ENCODE peak calls at places on chromosomes 3 and 15, in six cellular contexts. One of them, this sample, is unnamed.

GRCh38 chr15:70267879-70268278 is 170.2 kb upstream of the TLE3 start:
- DNase-seq in A549: no peak
- DNase-seq in K562: no peak
- DNase-seq in HepG2: no peak
- DNase-seq in GM12878: no peak
- DNase-seq in endothelial cell of umbilical vein: no peak
- DNase-seq in this sample: peak

GRCh38 chr3:65406470-65406869 is 632.2 kb downstream of the MAGI1 start:
- DNase-seq in endothelial cell of umbilical vein: no peak
- DNase-seq in GM12878: no peak
- DNase-seq in A549: peak
- DNase-seq in HepG2: peak
- DNase-seq in K562: no peak
- DNase-seq in this sample: peak

GRCh38 chr3:107999215-107999775 is 91.5 kb downstream of the CD47 start:
- DNase-seq in GM12878: no peak
- DNase-seq in HepG2: no peak
- DNase-seq in K562: no peak
- DNase-seq in endothelial cell of umbilical vein: no peak
- DNase-seq in A549: peak
- DNase-seq in this sample: no peak

GRCh38 chr3:160478338-160478737 is 28.8 kb upstream of the TRIM59 start:
- DNase-seq in A549: no peak
- DNase-seq in HepG2: no peak
- DNase-seq in GM12878: no peak
- DNase-seq in endothelial cell of umbilical vein: no peak
- DNase-seq in K562: no peak
- DNase-seq in this sample: no peak

GRCh38 chr15:59688383-59688887 is 685 bp downstream of the BNIP2 start:
- DNase-seq in HepG2: peak
- DNase-seq in endothelial cell of umbilical vein: peak
- DNase-seq in A549: peak
- DNase-seq in GM12878: peak
- DNase-seq in K562: no peak
- DNase-seq in this sample: peak

GRCh38 chr15:84747423-84748273 is 744 bp upstream of the ZNF592 start:
- DNase-seq in endothelial cell of umbilical vein: peak
- DNase-seq in HepG2: peak
- DNase-seq in GM12878: no peak
- DNase-seq in K562: peak
- DNase-seq in A549: peak
- DNase-seq in this sample: peak

GRCh38 chr3:160006282-160007163 is 17.9 kb downstream of the IL12A start:
- DNase-seq in A549: peak
- DNase-seq in GM12878: no peak
- DNase-seq in K562: peak
- DNase-seq in endothelial cell of umbilical vein: peak
- DNase-seq in HepG2: peak
- DNase-seq in this sample: peak

GRCh38 chr3:197600796-197601565 is 45.2 kb upstream of the BDH1 start:
- DNase-seq in endothelial cell of umbilical vein: no peak
- DNase-seq in K562: no peak
- DNase-seq in GM12878: no peak
- DNase-seq in A549: no peak
- DNase-seq in HepG2: no peak
- DNase-seq in this sample: no peak

GRCh38 chr3:58013099-58013498 is 4.9 kb downstream of the FLNB start:
- DNase-seq in K562: no peak
- DNase-seq in A549: no peak
- DNase-seq in GM12878: no peak
- DNase-seq in HepG2: no peak
- DNase-seq in endothelial cell of umbilical vein: no peak
- DNase-seq in this sample: no peak

GRCh38 chr3:49616491-49616941 is 57.6 kb upstream of the APEH start:
- DNase-seq in HepG2: no peak
- DNase-seq in GM12878: no peak
- DNase-seq in A549: no peak
- DNase-seq in K562: no peak
- DNase-seq in endothelial cell of umbilical vein: no peak
- DNase-seq in this sample: no peak

GRCh38 chr15:98899266-98900021 is 108.1 kb downstream of the PGPEP1L start:
- DNase-seq in endothelial cell of umbilical vein: no peak
- DNase-seq in HepG2: no peak
- DNase-seq in K562: no peak
- DNase-seq in A549: no peak
- DNase-seq in GM12878: no peak
- DNase-seq in this sample: peak

GRCh38 chr3:179896507-179896906 is 140.2 kb downstream of the PEX5L start:
- DNase-seq in A549: no peak
- DNase-seq in GM12878: no peak
- DNase-seq in HepG2: no peak
- DNase-seq in endothelial cell of umbilical vein: no peak
- DNase-seq in K562: no peak
- DNase-seq in this sample: no peak
- TF ChIP-seq MYC in A549: no peak
- TF ChIP-seq MYC in GM12878: no peak
- TF ChIP-seq MYC in HepG2: no peak
- TF ChIP-seq MYC in endothelial cell of umbilical vein: no peak
- TF ChIP-seq MYC in K562: no peak
- TF ChIP-seq MYC in this sample: no peak

GRCh38 chr15:25693321-25694237 is 169.5 kb downstream of the ATP10A start:
- DNase-seq in A549: peak
- DNase-seq in GM12878: no peak
- DNase-seq in K562: peak
- DNase-seq in endothelial cell of umbilical vein: no peak
- DNase-seq in HepG2: peak
- DNase-seq in this sample: peak

GRCh38 chr15:25691544-25692430 is 171.3 kb downstream of the ATP10A start:
- DNase-seq in K562: no peak
- DNase-seq in HepG2: no peak
- DNase-seq in A549: no peak
- DNase-seq in GM12878: no peak
- DNase-seq in endothelial cell of umbilical vein: no peak
- DNase-seq in this sample: peak

GRCh38 chr15:25695875-25696760 is 167.0 kb downstream of the ATP10A start:
- DNase-seq in GM12878: no peak
- DNase-seq in HepG2: no peak
- DNase-seq in endothelial cell of umbilical vein: no peak
- DNase-seq in A549: no peak
- DNase-seq in K562: no peak
- DNase-seq in this sample: no peak

GRCh38 chr15:25694823-25695312 is 168.3 kb downstream of the ATP10A start:
- DNase-seq in K562: no peak
- DNase-seq in GM12878: no peak
- DNase-seq in A549: no peak
- DNase-seq in HepG2: no peak
- DNase-seq in endothelial cell of umbilical vein: no peak
- DNase-seq in this sample: no peak

DNA sequence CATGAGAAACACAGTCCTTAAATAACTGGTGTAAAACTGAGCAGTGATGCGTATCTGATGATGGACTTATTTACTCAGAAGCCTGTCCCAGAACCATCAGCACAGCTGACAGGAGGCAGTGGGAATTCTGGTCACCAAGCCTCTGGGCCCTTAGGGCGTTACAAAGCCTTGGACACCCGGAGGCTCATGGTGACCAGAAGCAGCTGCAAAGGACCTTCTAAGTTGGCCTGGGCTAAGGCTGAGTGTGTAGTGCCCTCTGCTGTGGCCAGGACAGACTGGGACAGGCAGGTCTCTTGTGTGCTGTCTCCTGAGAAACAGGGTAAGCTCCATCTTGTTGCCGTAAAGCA is 168.9 kb downstream of the ATP10A start:
- DNase-seq in HepG2: no peak
- DNase-seq in A549: no peak
- DNase-seq in GM12878: no peak
- DNase-seq in endothelial cell of umbilical vein: no peak
- DNase-seq in K562: no peak
- DNase-seq in this sample: no peak
- TF ChIP-seq CTCF in HepG2: no peak
- TF ChIP-seq CTCF in A549: no peak
- TF ChIP-seq CTCF in GM12878: no peak
- TF ChIP-seq CTCF in endothelial cell of umbilical vein: no peak
- TF ChIP-seq CTCF in K562: no peak
- TF ChIP-seq CTCF in this sample: no peak

DNA sequence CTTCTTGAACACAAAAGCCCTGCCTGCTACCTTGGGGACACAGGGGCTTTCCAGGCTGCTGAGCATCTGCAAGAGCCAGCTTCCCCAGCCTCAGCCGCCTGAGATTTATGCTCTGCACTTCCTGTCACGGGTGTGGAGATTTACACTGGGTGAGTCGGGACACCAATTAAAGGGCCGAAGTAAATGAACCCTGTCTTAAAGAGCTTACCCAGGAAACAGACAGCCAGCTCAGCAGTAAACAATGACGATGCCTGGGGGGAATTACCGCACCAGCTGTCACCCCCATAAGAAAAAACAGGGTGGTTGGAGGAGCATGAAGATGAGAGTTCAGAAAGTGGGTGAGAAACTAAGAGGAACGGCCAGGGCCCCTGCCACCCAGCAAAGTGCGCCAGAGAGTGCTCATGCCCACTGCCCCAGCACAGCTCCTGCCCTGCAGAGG is 37.5 kb upstream of the IQSEC1 start:
- DNase-seq in endothelial cell of umbilical vein: no peak
- DNase-seq in GM12878: peak
- DNase-seq in K562: no peak
- DNase-seq in A549: no peak
- DNase-seq in HepG2: no peak
- DNase-seq in this sample: no peak
- TF ChIP-seq MYC in endothelial cell of umbilical vein: no peak
- TF ChIP-seq MYC in GM12878: no peak
- TF ChIP-seq MYC in K562: no peak
- TF ChIP-seq MYC in A549: no peak
- TF ChIP-seq MYC in HepG2: no peak
- TF ChIP-seq MYC in this sample: no peak

GRCh38 chr15:45664451-45664850 is 29.6 kb downstream of the SQOR start:
- DNase-seq in A549: no peak
- DNase-seq in endothelial cell of umbilical vein: no peak
- DNase-seq in K562: no peak
- DNase-seq in GM12878: no peak
- DNase-seq in HepG2: no peak
- DNase-seq in this sample: peak

GRCh38 chr15:45667002-45667401 is 32.2 kb downstream of the SQOR start:
- DNase-seq in endothelial cell of umbilical vein: no peak
- DNase-seq in A549: no peak
- DNase-seq in HepG2: no peak
- DNase-seq in GM12878: no peak
- DNase-seq in K562: no peak
- DNase-seq in this sample: no peak

GRCh38 chr15:45665261-45665660 is 30.4 kb downstream of the SQOR start:
- DNase-seq in endothelial cell of umbilical vein: no peak
- DNase-seq in GM12878: no peak
- DNase-seq in A549: no peak
- DNase-seq in K562: no peak
- DNase-seq in HepG2: no peak
- DNase-seq in this sample: no peak

GRCh38 chr15:45668386-45668785 is 33.6 kb downstream of the SQOR start:
- DNase-seq in HepG2: no peak
- DNase-seq in GM12878: no peak
- DNase-seq in A549: no peak
- DNase-seq in K562: no peak
- DNase-seq in endothelial cell of umbilical vein: no peak
- DNase-seq in this sample: no peak

GRCh38 chr15:45666119-45666875 is 31.5 kb downstream of the SQOR start:
- DNase-seq in A549: no peak
- DNase-seq in endothelial cell of umbilical vein: no peak
- DNase-seq in HepG2: no peak
- DNase-seq in GM12878: no peak
- DNase-seq in K562: no peak
- DNase-seq in this sample: no peak
- TF ChIP-seq CTCF in A549: peak
- TF ChIP-seq CTCF in endothelial cell of umbilical vein: no peak
- TF ChIP-seq CTCF in HepG2: no peak
- TF ChIP-seq CTCF in GM12878: no peak
- TF ChIP-seq CTCF in K562: no peak
- TF ChIP-seq CTCF in this sample: no peak

DNA sequence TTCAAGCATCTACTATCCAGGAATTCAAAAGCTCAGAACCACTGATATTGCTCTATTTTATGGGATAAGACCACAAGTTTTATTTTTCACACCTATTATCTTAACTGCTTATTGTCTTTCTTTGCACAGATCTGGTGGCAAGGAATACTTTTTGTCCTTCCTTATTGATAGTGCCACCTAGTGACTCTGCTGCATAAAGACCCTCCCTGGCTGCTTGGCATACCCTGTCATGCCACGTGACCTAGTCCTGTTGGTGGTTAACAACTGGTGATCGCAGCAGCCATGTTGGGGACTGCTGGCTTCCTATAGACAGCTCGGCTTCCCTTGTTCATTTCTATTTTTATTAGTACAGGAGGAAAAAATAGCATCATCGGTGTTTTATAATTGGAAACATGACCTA is 236.3 kb downstream of the MEX3B start:
- DNase-seq in A549: peak
- DNase-seq in HepG2: peak
- DNase-seq in endothelial cell of umbilical vein: peak
- DNase-seq in GM12878: no peak
- DNase-seq in K562: no peak
- DNase-seq in this sample: peak
- TF ChIP-seq MYC in A549: no peak
- TF ChIP-seq MYC in HepG2: no peak
- TF ChIP-seq MYC in endothelial cell of umbilical vein: no peak
- TF ChIP-seq MYC in GM12878: no peak
- TF ChIP-seq MYC in K562: no peak
- TF ChIP-seq MYC in this sample: no peak

GRCh38 chr3:24640330-24640877 is 145.8 kb upstream of the THRB start:
- DNase-seq in HepG2: peak
- DNase-seq in endothelial cell of umbilical vein: peak
- DNase-seq in GM12878: no peak
- DNase-seq in K562: peak
- DNase-seq in A549: peak
- DNase-seq in this sample: peak
- TF ChIP-seq CTCF in HepG2: peak
- TF ChIP-seq CTCF in endothelial cell of umbilical vein: peak
- TF ChIP-seq CTCF in GM12878: peak
- TF ChIP-seq CTCF in K562: peak
- TF ChIP-seq CTCF in A549: peak
- TF ChIP-seq CTCF in this sample: peak

GRCh38 chr3:101816215-101817149 is 32.8 kb upstream of the NFKBIZ start:
- DNase-seq in GM12878: no peak
- DNase-seq in HepG2: no peak
- DNase-seq in A549: no peak
- DNase-seq in K562: no peak
- DNase-seq in endothelial cell of umbilical vein: peak
- DNase-seq in this sample: no peak

GRCh38 chr3:101814835-101815234 is 34.5 kb upstream of the NFKBIZ start:
- DNase-seq in K562: no peak
- DNase-seq in endothelial cell of umbilical vein: no peak
- DNase-seq in HepG2: peak
- DNase-seq in GM12878: no peak
- DNase-seq in A549: no peak
- DNase-seq in this sample: no peak

GRCh38 chr3:101812895-101813294 is 33.9 kb downstream of the NXPE3 start:
- DNase-seq in K562: no peak
- DNase-seq in GM12878: no peak
- DNase-seq in A549: no peak
- DNase-seq in HepG2: no peak
- DNase-seq in endothelial cell of umbilical vein: no peak
- DNase-seq in this sample: no peak

GRCh38 chr3:101811875-101812274 is 32.9 kb downstream of the NXPE3 start:
- DNase-seq in GM12878: no peak
- DNase-seq in K562: no peak
- DNase-seq in endothelial cell of umbilical vein: no peak
- DNase-seq in A549: no peak
- DNase-seq in HepG2: no peak
- DNase-seq in this sample: no peak

GRCh38 chr3:101813817-101814440 is 34.9 kb downstream of the NXPE3 start:
- DNase-seq in A549: peak
- DNase-seq in GM12878: no peak
- DNase-seq in endothelial cell of umbilical vein: peak
- DNase-seq in K562: no peak
- DNase-seq in HepG2: peak
- DNase-seq in this sample: peak
- TF ChIP-seq MYC in A549: no peak
- TF ChIP-seq MYC in GM12878: no peak
- TF ChIP-seq MYC in endothelial cell of umbilical vein: no peak
- TF ChIP-seq MYC in K562: no peak
- TF ChIP-seq MYC in HepG2: no peak
- TF ChIP-seq MYC in this sample: no peak

This sample was measured in NB4.